ENCODE peak calls at places on chromosomes 7 and 10, in six cellular contexts. X is stimulated activated CD4-positive, alpha-beta T cell treated with anti-CD3 and anti-CD28 coated beads, Interleukin-2, amount 100 ng/mL, for 48 hours; K is KG1; P is stimulated activated CD8-positive, alpha-beta memory T cell treated with anti-CD3 and anti-CD28 coated beads, Interleukin-2, amount 100 ng/mL, for 1 hour; Y is cardiac fibroblast; W is NCI-H2171. L is an unnamed sample.

GRCh38 chr7:104790440-104790839 is 223.6 kb upstream of the KMT2E start:
- DNase-seq in K (no peak), W (no peak), Y (peak; percentile 43), X (no peak), P (no peak), L (no peak)

GRCh38 chr10:17227367-17228080 is 517 bp upstream of the VIM start:
- DNase-seq in W (no peak), K (peak; percentile 23), Y (peak; percentile 64), P (no peak), X (no peak), L (no peak)

GRCh38 chr7:36895112-36895511 is 170.8 kb upstream of the AOAH start:
- DNase-seq in Y (no peak), W (no peak), X (no peak), P (no peak), K (no peak), L (peak; percentile 14)

GRCh38 chr10:99760321-99760720 is 22.1 kb upstream of the ABCC2 start:
- DNase-seq in Y (no peak), K (no peak), W (no peak), P (no peak), X (no peak), L (peak; percentile 61)

GRCh38 chr7:76514926-76515325 is 4.6 kb downstream of the UPK3B start:
- DNase-seq in K (no peak), P (no peak), Y (no peak), W (no peak), X (no peak), L (no peak)

GRCh38 chr7:91556956-91557650 is 292.9 kb downstream of the FZD1 start:
- DNase-seq in P (no peak), K (no peak), Y (peak; percentile 5), W (no peak), X (no peak), L (peak; percentile 91)

GRCh38 chr10:48608279-48608681 is 3.4 kb upstream of the ARHGAP22 start:
- DNase-seq in Y (peak; percentile 61), W (peak; percentile 10), P (no peak), X (peak; percentile 22), K (no peak), L (peak; percentile 52)

GRCh38 chr7:5526190-5527037 is 102.8 kb upstream of the TNRC18 start:
- DNase-seq in W (no peak), K (no peak), Y (peak; percentile 57), P (peak; percentile 46), X (peak; percentile 43), L (no peak)

GRCh38 chr7:49781996-49782395 is 8.6 kb downstream of the VWC2 start:
- DNase-seq in P (no peak), K (no peak), Y (no peak), X (no peak), W (no peak), L (no peak)

GRCh38 chr7:30659312-30659711 is 22.9 kb downstream of the CRHR2 start:
- DNase-seq in P (no peak), X (no peak), Y (peak; percentile 38), W (peak; percentile 63), K (no peak), L (no peak)

GRCh38 chr10:17504547-17505245 is 50.3 kb upstream of the ST8SIA6 start:
- DNase-seq in Y (peak; percentile 76), P (no peak), X (no peak), W (no peak), K (no peak), L (peak; percentile 23)

L was measured in foreskin keratinocyte.